ENCODE peak calls at places on chromosomes 7 and 10, in six cellular contexts. U is amniotic stem cell; S is neural crest cell; H is transverse colon; J is retina; F is T-helper 2 cell treated with Interferon-gamma antibody and Interleukin-4, amounts not matched to agents 5 μg/mL and 100 μg/mL, for 36 hours. M is an unnamed sample.

GRCh38 chr10:121928528-121928884 is 675 bp upstream of the ATE1 start:
- DNase-seq in U (no peak), S (no peak), H (no peak), J (no peak), F (peak), M (peak)

GRCh38 chr7:105621617-105622016 is 40.3 kb upstream of the EFCAB10 start:
- DNase-seq in U (no peak), S (no peak), H (peak), J (no peak), F (no peak), M (peak)

GRCh38 chr10:85995791-85996190 is 370.8 kb downstream of the GRID1 start:
- DNase-seq in U (no peak), S (no peak), H (no peak), J (peak), F (no peak), M (no peak)

GRCh38 chr7:47323904-47324303 is 258.0 kb downstream of the TNS3 start:
- DNase-seq in U (no peak), S (no peak), H (no peak), J (no peak), F (no peak), M (no peak)

GRCh38 chr7:138937484-138937883 is 43.7 kb downstream of the KIAA1549 start:
- DNase-seq in U (no peak), S (no peak), H (no peak), J (no peak), F (no peak), M (no peak)

GRCh38 chr7:143379607-143380263 is 1.4 kb upstream of the ZYX start:
- DNase-seq in U (no peak), S (no peak), H (no peak), J (no peak), F (no peak), M (no peak)

GRCh38 chr10:51766423-51767145 is 67.2 kb upstream of the CSTF2T start:
- DNase-seq in U (no peak), S (no peak), H (no peak), J (no peak), F (no peak), M (no peak)

GRCh38 chr10:110504111-110504735 is 6.5 kb downstream of the DUSP5 start:
- DNase-seq in U (no peak), S (no peak), H (peak), J (no peak), F (peak), M (no peak)

GRCh38 chr10:4939224-4940072 is 23.8 kb upstream of the AKR1C1 start:
- DNase-seq in U (no peak), S (no peak), H (no peak), J (no peak), F (no peak), M (no peak)

GRCh38 chr7:157801109-157801508 is 464.3 kb downstream of the DNAJB6 start:
- DNase-seq in U (no peak), S (no peak), H (no peak), J (no peak), F (no peak), M (no peak)

GRCh38 chr10:79407811-79408795 is 37.3 kb downstream of the ZCCHC24 start:
- DNase-seq in U (peak), S (no peak), H (peak), J (no peak), F (no peak), M (no peak)

GRCh38 chr10:98259606-98260319 is 8.2 kb downstream of the LOXL4 start:
- DNase-seq in U (no peak), S (no peak), H (no peak), J (peak), F (no peak), M (peak)

GRCh38 chr10:104816501-104816900 is 175.4 kb downstream of the SORCS3 start:
- DNase-seq in U (no peak), S (no peak), H (no peak), J (no peak), F (no peak), M (no peak)

GRCh38 chr7:26857534-26858228 is 6.7 kb downstream of the SKAP2 start:
- DNase-seq in U (no peak), S (no peak), H (peak), J (peak), F (no peak), M (no peak)

GRCh38 chr10:106705576-106706526 is 458.7 kb downstream of the SORCS1 start:
- DNase-seq in U (peak), S (peak), H (peak), J (peak), F (peak), M (peak)

GRCh38 chr10:29543715-29544114 is 91.1 kb downstream of the SVIL start:
- DNase-seq in U (no peak), S (no peak), H (no peak), J (no peak), F (no peak), M (no peak)

GRCh38 chr7:105854516-105854915 is 21.9 kb downstream of the ATXN7L1 start:
- DNase-seq in U (no peak), S (no peak), H (no peak), J (no peak), F (no peak), M (no peak)

GRCh38 chr10:74310652-74311257 is 159.7 kb downstream of the ADK start:
- DNase-seq in U (no peak), S (no peak), H (no peak), J (no peak), F (no peak), M (no peak)

GRCh38 chr7:23012186-23012585 is 1.7 kb downstream of the HYCC1 start:
- DNase-seq in U (no peak), S (no peak), H (no peak), J (no peak), F (no peak), M (no peak)

GRCh38 chr10:100057948-100058347 is 23.7 kb downstream of the CPN1 start:
- DNase-seq in U (no peak), S (no peak), H (no peak), J (no peak), F (no peak), M (no peak)

GRCh38 chr10:58952747-58953466 is 223.5 kb upstream of the PHYHIPL start:
- DNase-seq in U (no peak), S (peak), H (peak), J (peak), F (no peak), M (peak)

M was measured in prostate gland.